ENCODE peak calls at places on chromosomes 6 and 20, in seven cellular contexts. G is WERI-Rb-1; S is tibial nerve; K is CD8-positive, alpha-beta T cell; Q is ovary; V is neural progenitor cell; F is heart right ventricle. O is an unnamed sample.
A peak's percentile ranks its signal among the peaks of the same experiment; 100 is the strongest.

GRCh38 chr6:4351857-4352669 is 216.7 kb upstream of the ECI2 start:
- DNase-seq in S (peak; percentile 41), K (no peak), F (peak; percentile 80), V (peak; percentile 14), G (no peak), Q (no peak), O (no peak)

GRCh38 chr6:11172501-11173337 is 59.7 kb downstream of the NEDD9 start:
- DNase-seq in V (peak; percentile 82), F (peak; percentile 73), G (peak; percentile 86), Q (peak; percentile 66), K (peak; percentile 58), S (peak; percentile 82), O (peak; percentile 61)

GRCh38 chr20:59163641-59164530 is at the start of gene ZNF831:
- DNase-seq in S (no peak), G (no peak), K (no peak), F (no peak), V (no peak), Q (no peak), O (no peak)

GRCh38 chr20:50842821-50843220 is 48.0 kb downstream of the BCAS4 start:
- DNase-seq in Q (no peak), F (no peak), K (no peak), V (no peak), G (no peak), S (no peak), O (no peak)

GRCh38 chr20:39829713-39830112 is 859.3 kb downstream of the MAFB start:
- DNase-seq in Q (no peak), G (no peak), V (no peak), F (no peak), K (no peak), S (no peak), O (no peak)

GRCh38 chr6:36510365-36510764 is 36.9 kb downstream of the STK38 start:
- DNase-seq in K (no peak), F (no peak), G (no peak), S (no peak), Q (no peak), V (no peak), O (no peak)

GRCh38 chr6:26125015-26125690 is 37.9 kb downstream of the HFE start:
- DNase-seq in Q (peak; percentile 34), S (peak; percentile 35), K (no peak), V (peak; percentile 16), F (no peak), G (peak; percentile 46), O (no peak)

GRCh38 chr20:2137552-2138201 is 36.0 kb downstream of the STK35 start:
- DNase-seq in G (no peak), S (no peak), Q (no peak), F (no peak), K (no peak), V (no peak), O (no peak)

GRCh38 chr20:43191946-43192847 is 2.5 kb upstream of the PTPRT start:
- DNase-seq in Q (no peak), K (no peak), F (peak; percentile 5), S (no peak), V (peak; percentile 73), G (peak; percentile 66), O (no peak)

GRCh38 chr6:112338310-112338709 is 8.8 kb upstream of the RFPL4B start:
- DNase-seq in Q (no peak), S (no peak), K (no peak), G (no peak), F (no peak), V (no peak), O (no peak)

GRCh38 chr6:41189968-41190367 is 11.0 kb downstream of the TREML2 start:
- DNase-seq in Q (no peak), G (no peak), V (no peak), F (no peak), K (no peak), S (no peak), O (no peak)

GRCh38 chr6:161066511-161066910 is 74.9 kb downstream of the MAP3K4 start:
- DNase-seq in K (no peak), F (no peak), G (peak; percentile 22), S (no peak), V (no peak), Q (no peak), O (no peak)

GRCh38 chr20:21503345-21503744 is 10.5 kb downstream of the NKX2-2 start:
- DNase-seq in F (no peak), S (no peak), G (no peak), Q (no peak), K (no peak), V (no peak), O (no peak)

GRCh38 chr20:1291191-1291741 is 25.2 kb downstream of the SNPH start:
- DNase-seq in S (no peak), G (no peak), F (no peak), K (no peak), Q (no peak), V (no peak), O (no peak)

GRCh38 chr6:125444234-125444949 is 142.6 kb upstream of the HDDC2 start:
- DNase-seq in F (peak; percentile 82), K (no peak), V (no peak), Q (peak; percentile 29), G (peak; percentile 64), S (peak; percentile 30), O (no peak)

GRCh38 chr6:17640477-17640917 is 40.4 kb downstream of the FAM8A1 start:
- DNase-seq in F (no peak), Q (no peak), V (no peak), G (no peak), K (no peak), S (no peak), O (no peak)

GRCh38 chr20:49288784-49289696 is 11.2 kb upstream of the ZNFX1 start:
- DNase-seq in V (no peak), Q (no peak), F (no peak), K (no peak), S (no peak), G (no peak), O (no peak)

GRCh38 chr6:41770381-41771057 is 9.2 kb downstream of the FRS3 start:
- DNase-seq in Q (no peak), S (no peak), F (no peak), G (no peak), K (no peak), V (no peak), O (no peak)

GRCh38 chr6:100415780-100416179 is 48.9 kb downstream of the SIM1 start:
- DNase-seq in F (no peak), S (no peak), K (no peak), G (no peak), V (peak; percentile 10), Q (no peak), O (no peak)

GRCh38 chr6:167576050-167576741 is 250.5 kb upstream of the AFDN start:
- DNase-seq in Q (no peak), V (no peak), K (no peak), S (peak; percentile 3), G (no peak), F (no peak), O (no peak)
- H3K9me3 ChIP-seq in Q (no peaks in the 10 kb centered on the region), V (no peaks in the 10 kb centered on the region), K (no peaks in the 10 kb centered on the region), S (no peaks in the 10 kb centered on the region), G (no peaks in the 10 kb centered on the region), F (no peaks in the 10 kb centered on the region), O (no peaks in the 10 kb centered on the region)

DNA sequence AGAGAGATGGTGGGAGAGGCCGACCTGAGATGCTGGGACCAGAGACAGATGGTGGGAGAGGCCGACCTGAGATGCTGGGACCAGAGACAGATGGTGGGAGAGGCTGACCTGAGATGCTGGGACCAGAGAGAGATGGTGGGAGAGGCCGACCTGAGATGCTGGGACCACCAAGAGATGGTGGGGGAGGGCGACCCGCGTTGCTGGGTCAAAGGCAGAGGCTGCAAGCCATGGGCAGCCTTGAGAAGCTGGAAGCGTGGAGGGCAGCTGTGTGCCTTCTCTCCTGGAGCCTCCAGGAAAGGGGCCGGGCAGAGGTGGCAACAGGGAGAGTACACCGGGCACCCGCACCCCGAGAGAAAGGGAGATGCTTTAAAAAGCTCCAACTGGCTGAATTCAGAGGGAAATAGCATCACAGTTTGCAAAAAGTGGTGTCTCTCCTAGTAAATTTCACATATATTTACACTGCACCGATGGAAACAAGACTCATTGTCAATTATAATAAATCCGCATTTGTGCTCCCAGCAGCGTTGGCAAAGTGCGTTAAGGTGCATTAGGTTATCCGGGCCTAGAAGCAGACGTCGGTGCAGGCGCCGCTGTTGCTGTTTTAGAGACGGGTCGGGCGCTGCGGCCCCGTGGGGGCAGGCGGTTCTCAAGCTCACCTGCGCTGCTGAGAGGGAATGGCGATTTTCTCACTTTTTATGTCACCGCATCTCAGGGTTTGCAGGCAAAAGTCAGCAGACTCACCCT is 132.4 kb downstream of the DLL1 start:
- DNase-seq in G (no peak), S (no peak), K (no peak), Q (no peak), F (no peak), V (no peak), O (no peak)
- H3K9me3 ChIP-seq in G (no peaks in the 10 kb centered on the region), S (no peaks in the 10 kb centered on the region), K (no peaks in the 10 kb centered on the region), Q (no peaks in the 10 kb centered on the region), F (no peaks in the 10 kb centered on the region), V (no peaks in the 10 kb centered on the region), O (no peaks in the 10 kb centered on the region)

GRCh38 chr6:118936304-118936703 is 1.3 kb upstream of the MCM9 start:
- DNase-seq in Q (no peak), K (no peak), S (no peak), G (no peak), V (no peak), F (no peak), O (no peak)

GRCh38 chr6:118940770-118941169 is 5.8 kb upstream of the MCM9 start:
- DNase-seq in F (no peak), Q (no peak), K (no peak), G (no peak), S (no peak), V (no peak), O (no peak)

GRCh38 chr6:118935331-118935668 is 341 bp upstream of the MCM9 start:
- DNase-seq in G (no peak), S (no peak), Q (no peak), K (no peak), V (no peak), F (no peak), O (no peak)

GRCh38 chr6:118934461-118935330 is at the start of gene MCM9:
- DNase-seq in K (peak; percentile 76), V (peak; percentile 97), F (peak; percentile 93), S (peak; percentile 73), Q (peak; percentile 80), G (peak; percentile 94), O (peak; percentile 88)

GRCh38 chr6:118939683-118940082 is 4.7 kb upstream of the MCM9 start:
- DNase-seq in K (no peak), G (no peak), S (no peak), V (no peak), Q (no peak), F (peak; percentile 15), O (no peak)
- H3K9me3 ChIP-seq in K (no peaks in the 10 kb centered on the region), G (no peaks in the 10 kb centered on the region), S (peaks cover under 1% of the 10 kb centered on the region), V (no peaks in the 10 kb centered on the region), Q (no peaks in the 10 kb centered on the region), F (peaks cover 2% of the 10 kb centered on the region), O (no peaks in the 10 kb centered on the region)

GRCh38 chr6:107653183-107653580 is 163.3 kb downstream of the SOBP start:
- DNase-seq in G (no peak), V (no peak), S (no peak), Q (no peak), F (peak; percentile 61), K (no peak), O (no peak)
- H3K9me3 ChIP-seq in G (no peaks in the 10 kb centered on the region), V (no peaks in the 10 kb centered on the region), S (no peaks in the 10 kb centered on the region), Q (no peaks in the 10 kb centered on the region), F (peaks cover 3% of the 10 kb centered on the region), K (no peaks in the 10 kb centered on the region), O (no peaks in the 10 kb centered on the region)

GRCh38 chr6:169429001-169429400 is 175.4 kb upstream of the THBS2 start:
- DNase-seq in K (no peak), G (no peak), S (no peak), Q (peak; percentile 44), V (no peak), F (no peak), O (no peak)
- H3K9me3 ChIP-seq in K (no peaks in the 10 kb centered on the region), G (peaks cover 3% of the 10 kb centered on the region), S (peaks cover 7% of the 10 kb centered on the region), Q (no peaks in the 10 kb centered on the region), V (no peaks in the 10 kb centered on the region), F (peaks cover 27% of the 10 kb centered on the region), O (peaks cover 24% of the 10 kb centered on the region)